ENCODE peak calls at places on chromosome 16, in five cellular contexts. G, V, W, F and J are unnamed samples.

GRCh38 chr16:57620316-57621231 is 7.9 kb upstream of the ADGRG1 start:
- DNase-seq in G (no peak), V (peak), W (peak), F (no peak), J (peak)

GRCh38 chr16:59907671-59908070 is 1173.6 kb upstream of the GOT2 start:
- DNase-seq in G (no peak), V (no peak), W (no peak), F (no peak), J (no peak)

GRCh38 chr16:87560428-87561199 is 41.7 kb upstream of the JPH3 start:
- DNase-seq in G (no peak), V (no peak), W (peak), F (no peak), J (no peak)

GRCh38 chr16:72349719-72350118 is 177.8 kb upstream of the PMFBP1 start:
- DNase-seq in G (no peak), V (peak), W (no peak), F (no peak), J (no peak)

GRCh38 chr16:1492923-1493745 is at the start of gene TELO2:
- DNase-seq in G (peak), V (peak), W (peak), F (peak), J (peak)

GRCh38 chr16:1871974-1872635 is at the start of gene MEIOB:
- DNase-seq in G (no peak), V (no peak), W (peak), F (no peak), J (peak)

GRCh38 chr16:14337303-14338191 is 266.4 kb downstream of the MRTFB start:
- DNase-seq in G (no peak), V (no peak), W (no peak), F (peak), J (no peak)

GRCh38 chr16:15907863-15908478 is 19.6 kb upstream of the CEP20 start:
- DNase-seq in G (peak), V (peak), W (peak), F (peak), J (no peak)

GRCh38 chr16:1332618-1333148 is 762 bp upstream of the BAIAP3 start:
- DNase-seq in G (no peak), V (no peak), W (no peak), F (no peak), J (no peak)

GRCh38 chr16:28107232-28107631 is 43.7 kb upstream of the GSG1L start:
- DNase-seq in G (no peak), V (peak), W (no peak), F (no peak), J (no peak)

GRCh38 chr16:26015776-26016175 is 324.0 kb downstream of the HS3ST4 start:
- DNase-seq in G (no peak), V (no peak), W (no peak), F (no peak), J (no peak)

GRCh38 chr16:21101631-21102420 is 48.8 kb downstream of the DNAH3 start:
- DNase-seq in G (no peak), V (no peak), W (no peak), F (peak), J (no peak)

GRCh38 chr16:16080465-16081065 is 131.1 kb downstream of the ABCC1 start:
- DNase-seq in G (no peak), V (no peak), W (no peak), F (no peak), J (no peak)

GRCh38 chr16:66286527-66286926 is 80.0 kb upstream of the CDH5 start:
- DNase-seq in G (no peak), V (no peak), W (no peak), F (no peak), J (no peak)

GRCh38 chr16:65548470-65548869 is 426.6 kb upstream of the CDH11 start:
- DNase-seq in G (no peak), V (no peak), W (no peak), F (peak), J (no peak)

GRCh38 chr16:74654536-74654935 is 12.1 kb downstream of the RFWD3 start:
- DNase-seq in G (no peak), V (no peak), W (no peak), F (no peak), J (no peak)

GRCh38 chr16:19153876-19154275 is 14.2 kb upstream of the SYT17 start:
- DNase-seq in G (no peak), V (no peak), W (no peak), F (peak), J (no peak)

GRCh38 chr16:80899804-80900592 is 95.6 kb upstream of the CDYL2 start:
- DNase-seq in G (no peak), V (peak), W (peak), F (peak), J (no peak)
- TF ChIP-seq CTCF in G (no peak), V (no peak), W (no peak), F (no peak), J (no peak)

DNA sequence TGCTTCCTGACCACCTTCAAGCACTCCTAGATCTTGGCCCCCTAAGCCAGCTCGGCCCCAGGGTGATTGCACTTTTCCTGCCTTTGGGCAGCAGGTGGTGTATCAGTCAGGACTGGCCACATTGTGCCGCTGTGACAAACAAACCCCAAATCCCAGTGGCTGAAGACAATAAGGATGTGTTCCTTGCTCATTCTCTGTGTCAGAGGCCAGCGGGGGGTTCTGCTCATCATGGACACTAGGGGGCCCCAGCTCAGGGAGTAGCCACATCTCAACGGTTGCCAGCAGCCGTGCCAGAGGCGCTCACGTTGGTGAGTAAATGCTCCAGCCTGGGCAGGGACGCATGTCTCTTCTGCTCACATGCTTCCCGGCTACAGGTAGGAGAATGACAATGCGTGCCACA is 60.4 kb downstream of the ZDHHC7 start:
- DNase-seq in G (peak), V (no peak), W (no peak), F (no peak), J (no peak)
- TF ChIP-seq CTCF in G (no peak), V (peak), W (no peak), F (peak), J (peak)

DNA sequence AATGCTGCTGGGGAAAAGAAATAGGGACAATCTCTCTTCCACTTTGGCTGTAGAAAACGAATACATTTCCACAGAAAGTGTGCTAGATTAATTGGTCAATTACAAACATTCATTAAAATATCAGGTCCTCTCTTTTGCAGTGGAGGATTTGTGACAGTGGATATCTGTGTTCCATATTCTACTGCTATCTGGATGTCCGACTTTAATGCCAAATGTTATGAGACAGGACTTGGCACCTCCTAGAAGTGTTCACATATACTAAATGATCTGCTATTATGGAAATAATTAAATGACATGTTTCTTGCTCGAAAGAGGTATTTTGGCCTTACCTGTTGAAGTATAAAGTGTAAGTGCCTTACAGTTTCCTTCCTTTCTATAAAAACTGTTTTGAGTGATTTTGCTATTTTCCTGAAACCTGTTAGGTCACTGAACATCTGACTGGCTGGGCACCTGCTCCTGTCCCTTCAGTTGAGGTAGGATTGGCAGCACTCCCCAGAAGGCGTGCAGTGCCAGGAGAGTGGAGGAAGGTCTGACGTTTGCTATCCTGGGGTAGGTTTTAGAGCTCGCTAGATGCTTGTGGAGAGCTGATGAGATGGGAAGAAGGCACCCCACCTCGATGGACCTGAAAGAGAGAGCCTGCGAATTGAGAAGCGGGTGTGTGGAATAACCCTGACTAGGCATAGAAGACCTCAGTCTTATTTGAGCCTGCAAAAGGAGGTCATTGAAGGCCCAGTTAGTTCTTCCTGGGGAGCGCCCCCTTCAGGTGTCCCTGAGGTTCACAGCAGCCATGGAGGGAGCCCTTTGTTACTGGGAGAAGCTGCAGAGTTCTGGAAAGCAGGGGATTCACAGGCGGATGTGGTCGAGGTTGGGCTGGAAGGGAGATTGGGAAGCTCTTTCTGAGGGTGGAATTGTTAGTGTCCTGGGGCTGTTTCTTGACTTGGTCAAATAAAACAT is 159.4 kb upstream of the ZNF267 start:
- DNase-seq in G (no peak), V (peak), W (no peak), F (no peak), J (no peak)
- TF ChIP-seq CTCF in G (no peak), V (peak), W (no peak), F (peak), J (peak)

GRCh38 chr16:3880623-3881498 is at the start of gene CREBBP:
- DNase-seq in G (peak), V (peak), W (peak), F (peak), J (peak)

GRCh38 chr16:3878610-3879009 is 1.9 kb downstream of the CREBBP start:
- DNase-seq in G (no peak), V (no peak), W (no peak), F (peak), J (no peak)

GRCh38 chr16:3879258-3879886 is 1.1 kb downstream of the CREBBP start:
- DNase-seq in G (no peak), V (no peak), W (peak), F (no peak), J (no peak)

GRCh38 chr16:3881499-3881995 is 1.0 kb upstream of the CREBBP start:
- DNase-seq in G (no peak), V (peak), W (no peak), F (no peak), J (no peak)

DNA sequence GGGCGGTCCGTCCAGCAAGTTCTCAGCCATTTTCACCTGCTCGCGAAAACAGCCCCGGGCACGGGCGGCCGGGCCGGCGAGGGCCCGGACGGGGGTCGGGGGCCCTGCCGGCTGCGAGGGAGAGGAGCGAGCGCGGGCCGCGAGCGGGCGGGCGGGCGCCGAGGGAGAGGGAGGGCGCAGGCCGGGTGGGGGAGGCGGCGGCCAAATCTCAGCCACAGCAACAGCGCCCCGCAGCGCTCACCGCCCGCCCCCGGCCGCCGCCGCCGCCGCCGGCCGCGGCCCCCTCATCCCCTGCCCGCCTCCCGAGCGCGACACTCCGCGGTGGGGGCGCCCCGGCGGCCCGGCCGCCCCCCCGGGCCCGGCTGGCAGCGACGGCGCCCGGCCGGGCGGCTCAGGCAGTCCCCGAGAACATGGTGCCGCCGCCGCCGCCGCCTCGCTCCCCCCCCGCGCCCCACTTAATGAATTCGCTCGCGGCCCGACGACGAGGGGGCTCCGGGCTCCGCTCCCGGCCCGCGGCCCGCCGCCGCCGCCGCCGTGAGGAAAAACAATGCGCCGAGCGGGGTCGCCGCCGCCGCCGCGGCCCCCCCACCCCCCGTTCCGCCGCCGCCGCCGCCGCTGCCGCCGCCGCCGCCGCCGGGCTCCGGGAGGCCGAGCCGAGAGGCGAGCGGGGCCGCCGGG is 487 bp downstream of the CREBBP start:
- DNase-seq in G (peak), V (peak), W (peak), F (peak), J (peak)
- TF ChIP-seq CTCF in G (no peak), V (peak), W (no peak), F (peak), J (no peak)

GRCh38 chr16:30980959-30981358 is 4.0 kb upstream of the HSD3B7 start:
- DNase-seq in G (no peak), V (no peak), W (no peak), F (no peak), J (no peak)

GRCh38 chr16:30977502-30977901 is 7.5 kb upstream of the HSD3B7 start:
- DNase-seq in G (peak), V (no peak), W (no peak), F (no peak), J (no peak)

GRCh38 chr16:30980434-30980833 is 4.6 kb upstream of the HSD3B7 start:
- DNase-seq in G (no peak), V (no peak), W (no peak), F (no peak), J (no peak)

GRCh38 chr16:30979170-30980067 is 5.6 kb upstream of the HSD3B7 start:
- DNase-seq in G (no peak), V (no peak), W (no peak), F (no peak), J (no peak)

GRCh38 chr16:30980068-30980371 is 5.0 kb upstream of the HSD3B7 start:
- DNase-seq in G (no peak), V (no peak), W (no peak), F (no peak), J (no peak)
- TF ChIP-seq CTCF in G (no peak), V (no peak), W (no peak), F (no peak), J (no peak)

GRCh38 chr16:68214726-68215125 is 21.2 kb downstream of the ESRP2 start:
- DNase-seq in G (no peak), V (no peak), W (no peak), F (no peak), J (no peak)
- TF ChIP-seq CTCF in G (no peak), V (no peak), W (no peak), F (no peak), J (no peak)

GRCh38 chr16:81717662-81718189 is 61.4 kb upstream of the PLCG2 start:
- DNase-seq in G (peak), V (no peak), W (no peak), F (no peak), J (no peak)

GRCh38 chr16:81723098-81723723 is 55.9 kb upstream of the PLCG2 start:
- DNase-seq in G (peak), V (peak), W (peak), F (peak), J (no peak)

GRCh38 chr16:81718637-81719036 is 60.5 kb upstream of the PLCG2 start:
- DNase-seq in G (no peak), V (no peak), W (no peak), F (no peak), J (no peak)

GRCh38 chr16:81719993-81720392 is 59.1 kb upstream of the PLCG2 start:
- DNase-seq in G (no peak), V (no peak), W (peak), F (no peak), J (no peak)

GRCh38 chr16:81720973-81721907 is 57.9 kb upstream of the PLCG2 start:
- DNase-seq in G (no peak), V (no peak), W (no peak), F (peak), J (no peak)
- TF ChIP-seq CTCF in G (no peak), V (no peak), W (no peak), F (no peak), J (no peak)